ENCODE peak calls at places on chromosomes 1 and 21, in nine cellular contexts. P, H, M, B, I, N, J, K and Z are unnamed samples.

GRCh38 chr1:218591966-218592365 is 246.8 kb downstream of the TGFB2 start:
- DNase-seq in M (no peak), N (no peak), P (no peak), H (no peak), B (no peak), K (no peak), I (no peak), J (no peak), Z (no peak)

GRCh38 chr1:246355421-246356230 is 151.5 kb downstream of the SMYD3 start:
- DNase-seq in M (no peak), H (no peak), P (no peak), J (no peak), K (no peak), N (peak; percentile 32), B (peak; percentile 11), I (no peak), Z (peak; percentile 18)

GRCh38 chr1:242802973-242803372 is 278.5 kb upstream of the PLD5 start:
- DNase-seq in B (no peak), H (no peak), K (no peak), I (no peak), J (no peak), M (no peak), N (no peak), P (no peak), Z (no peak)

GRCh38 chr1:154791292-154792278 is 78.5 kb downstream of the KCNN3 start:
- DNase-seq in P (peak; percentile 92), H (peak; percentile 86), J (no peak), K (peak; percentile 81), B (no peak), N (no peak), I (no peak), M (peak; percentile 28), Z (no peak)

GRCh38 chr1:214552174-214552608 is 789 bp upstream of the PTPN14 start:
- DNase-seq in J (peak; percentile 91), K (no peak), B (peak; percentile 82), H (no peak), P (no peak), I (peak; percentile 72), M (peak; percentile 81), N (no peak), Z (peak; percentile 67)

GRCh38 chr1:189752461-189752860 is 725.2 kb downstream of the BRINP3 start:
- DNase-seq in M (peak; percentile 34), N (no peak), J (no peak), H (no peak), B (no peak), K (no peak), I (no peak), P (no peak), Z (no peak)

GRCh38 chr1:9597361-9598315 is 8.9 kb downstream of the TMEM201 start:
- DNase-seq in M (no peak), J (no peak), I (no peak), N (no peak), H (no peak), K (no peak), B (no peak), P (no peak), Z (no peak)

GRCh38 chr1:204735042-204735441 is 49.5 kb upstream of the LRRN2 start:
- DNase-seq in I (no peak), M (no peak), P (no peak), N (no peak), K (no peak), B (no peak), H (no peak), J (peak; percentile 32), Z (no peak)

GRCh38 chr1:92994105-92994712 is 32.9 kb upstream of the DIPK1A start:
- DNase-seq in I (peak; percentile 89), P (peak; percentile 74), K (peak; percentile 76), B (peak; percentile 89), M (peak; percentile 87), H (peak; percentile 80), J (peak; percentile 81), N (peak; percentile 63), Z (peak; percentile 71)

GRCh38 chr1:3677411-3677944 is 25.2 kb downstream of the TP73 start:
- DNase-seq in B (no peak), N (no peak), H (no peak), P (no peak), K (no peak), J (no peak), M (no peak), I (no peak), Z (no peak)

GRCh38 chr1:39103321-39104157 is 77.4 kb downstream of the NDUFS5 start:
- DNase-seq in J (peak; percentile 79), N (no peak), I (no peak), H (no peak), P (no peak), B (no peak), M (peak; percentile 68), K (no peak), Z (no peak)

GRCh38 chr1:235866207-235866912 is at the start of gene LYST:
- DNase-seq in B (peak; percentile 49), K (no peak), M (peak; percentile 49), I (peak; percentile 79), H (peak; percentile 64), N (peak; percentile 64), J (peak; percentile 92), P (peak; percentile 69), Z (no peak)

GRCh38 chr1:196148367-196148970 is 459.8 kb downstream of the KCNT2 start:
- DNase-seq in P (no peak), B (no peak), I (no peak), M (peak; percentile 73), J (no peak), N (no peak), K (no peak), H (peak; percentile 20), Z (peak; percentile 8)

GRCh38 chr21:39788383-39788782 is 43.4 kb downstream of the IGSF5 start:
- DNase-seq in P (no peak), B (peak; percentile 80), K (no peak), M (peak; percentile 26), H (no peak), J (peak; percentile 87), I (peak; percentile 79), N (peak; percentile 63), Z (peak; percentile 98)

DNA sequence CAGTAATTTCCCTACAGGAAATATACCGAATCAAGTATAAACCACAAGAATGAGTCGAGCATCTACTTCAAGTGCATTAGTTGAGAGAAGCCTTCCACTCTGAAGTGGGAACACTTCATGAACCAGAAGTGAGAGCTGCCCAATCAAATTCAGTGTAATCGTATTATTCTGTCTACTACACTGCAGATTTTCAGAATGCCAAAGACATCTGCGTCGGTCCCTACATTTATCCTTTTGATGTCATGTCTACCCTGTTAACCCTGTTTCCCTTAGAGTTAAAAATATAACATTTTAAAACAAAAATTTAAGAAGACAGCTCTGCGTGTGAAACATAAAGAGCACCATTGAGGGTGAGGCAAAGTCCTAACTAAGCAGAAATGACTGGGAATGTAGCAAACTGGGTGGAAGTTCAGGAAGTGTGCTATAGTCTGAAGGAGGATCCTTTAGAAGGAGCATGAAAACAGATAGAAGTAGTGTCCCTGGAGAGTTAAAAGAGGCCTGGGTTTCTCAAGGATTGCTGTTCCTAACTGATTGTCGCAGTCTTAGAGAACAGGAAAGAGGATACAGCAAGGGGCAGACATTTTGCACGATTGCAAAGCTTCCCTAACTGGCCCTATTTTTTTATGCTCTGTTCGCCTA is 291.2 kb downstream of the PTPRC start:
- DNase-seq in I (no peak), N (no peak), P (no peak), M (peak; percentile 58), K (peak; percentile 35), J (no peak), B (no peak), H (peak; percentile 24), Z (no peak)
- H3K4me3 ChIP-seq in I (peak overlapping the region; percentile 13), N (peak overlapping the region; percentile 47), P (peak overlapping the region; percentile 53), M (peak overlapping the region; percentile 22), K (peak overlapping the region; percentile 48), J (no peak overlapping the region), B (no peak overlapping the region), H (no peak overlapping the region), Z (no peak overlapping the region)

GRCh38 chr1:116853680-116854191 is 56.0 kb upstream of the PTGFRN start:
- DNase-seq in B (peak; percentile 72), K (no peak), H (no peak), J (no peak), N (peak; percentile 31), P (no peak), I (no peak), M (peak; percentile 63), Z (peak; percentile 92)
- H3K4me3 ChIP-seq in B (no peak overlapping the region), K (no peak overlapping the region), H (no peak overlapping the region), J (no peak overlapping the region), N (no peak overlapping the region), P (no peak overlapping the region), I (no peak overlapping the region), M (no peak overlapping the region), Z (no peak overlapping the region)

DNA sequence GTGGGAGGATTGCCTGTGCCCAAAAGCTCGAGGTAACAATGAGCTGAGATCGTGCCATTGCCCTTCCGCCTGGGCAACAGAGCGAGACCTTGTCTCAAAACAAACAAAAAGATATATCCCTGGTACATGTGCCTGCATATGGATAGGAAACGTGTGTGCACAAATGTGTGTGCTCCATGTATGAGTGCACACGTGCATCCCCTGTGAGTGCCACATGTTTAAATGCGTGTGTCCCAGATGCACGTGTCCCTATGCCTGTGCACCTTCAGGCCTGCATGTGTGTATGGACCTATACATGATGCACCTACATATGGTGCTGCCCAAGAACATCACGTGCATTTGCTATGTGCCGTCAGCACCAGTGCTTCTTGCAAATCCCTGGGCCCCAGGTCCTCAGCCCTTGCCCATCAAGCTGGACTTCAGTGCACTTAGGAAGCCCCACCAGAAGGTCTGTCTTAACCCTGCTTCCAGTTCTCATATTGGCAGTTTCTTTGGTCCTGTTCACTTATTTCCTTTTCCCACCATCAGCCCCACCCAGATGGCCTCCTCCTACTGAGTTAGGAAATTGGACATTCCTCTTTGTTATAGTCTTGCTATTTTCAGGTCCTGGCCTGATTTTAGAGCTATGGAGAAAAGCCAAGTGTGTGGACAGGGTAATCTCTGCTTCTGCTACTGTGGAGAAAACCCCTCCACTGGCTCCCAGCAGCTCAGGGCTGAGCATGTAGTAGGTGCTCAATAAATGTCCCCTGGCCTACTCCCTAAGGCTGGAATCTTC is 15.4 kb downstream of the TIE1 start:
- DNase-seq in J (no peak), N (no peak), B (no peak), P (no peak), M (no peak), H (no peak), K (no peak), I (peak; percentile 18), Z (no peak)
- H3K4me3 ChIP-seq in J (no peak overlapping the region), N (no peak overlapping the region), B (no peak overlapping the region), P (no peak overlapping the region), M (no peak overlapping the region), H (no peak overlapping the region), K (no peak overlapping the region), I (no peak overlapping the region), Z (no peak overlapping the region)

DNA sequence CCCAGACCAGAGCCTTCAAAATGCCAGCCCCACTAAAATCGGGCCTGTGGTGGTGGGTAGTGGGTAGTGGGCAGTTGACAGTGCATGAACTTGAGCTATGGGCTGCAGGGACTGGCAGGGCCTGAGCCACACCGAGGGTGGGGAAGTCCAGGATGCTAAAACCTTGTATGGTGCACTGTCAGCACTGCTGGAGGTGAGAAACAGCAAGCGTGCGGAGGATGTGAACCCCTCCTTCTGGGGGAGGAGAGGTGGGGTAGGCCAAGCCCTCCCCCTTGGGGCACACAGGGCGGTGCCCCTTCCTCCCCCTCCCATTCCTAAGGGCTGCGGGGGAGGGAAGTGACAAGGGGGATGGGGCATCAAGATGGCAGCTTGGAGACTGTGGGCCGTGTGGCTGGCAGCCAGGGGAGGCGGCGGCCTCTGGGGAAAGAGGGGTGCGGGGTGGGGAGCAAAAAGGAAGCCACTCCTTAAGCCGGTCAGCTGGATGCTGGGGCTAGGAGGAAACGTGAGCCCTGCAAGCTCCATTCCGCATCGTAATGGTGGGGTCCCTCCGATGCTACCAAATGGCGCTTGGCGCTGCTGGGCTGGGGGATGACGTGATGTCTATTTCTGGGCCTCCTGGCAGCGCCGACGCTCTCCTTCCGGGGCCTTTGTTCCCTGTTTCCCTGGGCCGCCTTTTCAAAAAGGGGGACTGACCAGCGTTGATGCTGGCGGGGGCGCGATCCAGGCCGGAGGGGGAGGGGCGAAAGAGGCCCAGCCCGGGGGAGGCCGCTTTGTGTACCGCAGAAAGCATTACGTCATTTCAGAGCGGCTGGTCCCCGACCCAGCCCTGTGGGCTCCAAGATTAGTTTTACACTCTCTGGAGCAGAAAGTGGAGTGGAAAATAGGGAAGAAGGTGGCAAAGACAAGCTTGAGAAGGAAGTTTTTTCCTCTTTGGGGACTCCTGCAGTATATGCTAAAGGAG is 794 bp downstream of the SYT11 start:
- DNase-seq in I (peak; percentile 91), J (peak; percentile 95), M (peak; percentile 89), N (peak; percentile 91), B (peak; percentile 48), H (peak; percentile 55), P (peak; percentile 75), K (no peak), Z (peak; percentile 71)
- H3K4me3 ChIP-seq in I (peak overlapping the region; percentile 52), J (no peak overlapping the region), M (peak overlapping the region; percentile 70), N (peak overlapping the region; percentile 80), B (no peak overlapping the region), H (peak overlapping the region; percentile 36), P (peak overlapping the region; percentile 27), K (peak overlapping the region; percentile 62), Z (peak overlapping the region; percentile 52)